ENCODE peak calls at places on chromosomes 1 and 21, in ten cellular contexts. I is germinal center; Y is glutamatergic neuron; H is putamen; A is Calu3; E is astrocyte of the spinal cord; S is neural crest cell; G is activated T-helper 1 cell treated with anti-CD3 and anti-CD28 coated beads, Interleukin-12 subunit alpha, Interleukin-12 subunit beta, Interleukin-2, Interleukin-4 antibody, amounts not matched to agents 30 ng/mL and 10 ng/mL and 1 ng/mL, durations not matched to agents 14 hours and 24 hours and 36 hours; C is GM19239; B is neural progenitor cell. P is an unnamed sample.

GRCh38 chr1:180981596-180982387 is 40.9 kb downstream of the STX6 start:
- DNase-seq in G (peak), A (no peak), I (peak), E (peak), S (no peak), B (peak), Y (no peak), C (peak), H (no peak), P (no peak)

GRCh38 chr1:99644302-99645004 is 1.5 kb upstream of the PALMD start:
- DNase-seq in E (no peak), A (no peak), G (no peak), Y (no peak), B (no peak), I (no peak), C (no peak), H (no peak), S (no peak), P (no peak)

GRCh38 chr1:17128361-17128760 is 9.1 kb upstream of the PADI2 start:
- DNase-seq in B (no peak), I (peak), S (no peak), H (no peak), A (peak), C (no peak), G (no peak), Y (no peak), E (peak), P (no peak)

GRCh38 chr1:167499106-167499505 is 19.2 kb downstream of the CD247 start:
- DNase-seq in C (no peak), E (no peak), H (no peak), B (no peak), A (no peak), Y (no peak), I (no peak), G (no peak), S (no peak), P (no peak)

GRCh38 chr21:46431884-46432488 is 26.7 kb upstream of the DIP2A start:
- DNase-seq in C (no peak), Y (no peak), H (peak), I (no peak), G (no peak), A (no peak), E (no peak), B (no peak), S (no peak), P (no peak)

GRCh38 chr1:193727850-193728249 is 541.4 kb upstream of the B3GALT2 start:
- DNase-seq in E (no peak), H (no peak), I (no peak), A (no peak), B (no peak), Y (no peak), C (no peak), G (no peak), S (no peak), P (no peak)

GRCh38 chr21:26832513-26832912 is 12.7 kb downstream of the ADAMTS1 start:
- DNase-seq in I (no peak), H (no peak), B (no peak), G (no peak), S (no peak), E (no peak), Y (no peak), A (no peak), C (no peak), P (no peak)

GRCh38 chr1:7265771-7266371 is 480.6 kb downstream of the CAMTA1 start:
- DNase-seq in C (peak), S (no peak), G (no peak), E (peak), H (no peak), A (peak), Y (no peak), B (no peak), I (no peak), P (no peak)

GRCh38 chr1:62717483-62717882 is 29.3 kb upstream of the DOCK7 start:
- DNase-seq in A (no peak), G (no peak), H (no peak), E (no peak), B (no peak), I (no peak), C (no peak), S (no peak), Y (no peak), P (no peak)

P was measured in nephron progenitor cell.